ENCODE peak calls at places on chromosome 13, in four cellular contexts. B is ovary, O is lung, T is brain microvascular endothelial cell. R is an unnamed sample.

GRCh38 chr13:93745884-93746283 is 519.3 kb downstream of the GPC6 start:
- DNase-seq in O (no peak), T (peak), B (no peak), R (no peak)

GRCh38 chr13:102825400-102825799 is 20.4 kb upstream of the ERCC5 start:
- DNase-seq in T (no peak), B (no peak), O (no peak), R (no peak)

GRCh38 chr13:110575322-110576069 is 14.0 kb upstream of the RAB20 start:
- DNase-seq in O (no peak), T (peak), B (no peak), R (peak)

GRCh38 chr13:49904729-49905456 is 31.2 kb downstream of the SPRYD7 start:
- DNase-seq in T (no peak), B (no peak), O (no peak), R (no peak)

GRCh38 chr13:37406031-37406430 is 192.5 kb downstream of the POSTN start:
- DNase-seq in B (no peak), O (no peak), T (no peak), R (no peak)

GRCh38 chr13:35917252-35917941 is 213.8 kb downstream of the DCLK1 start:
- DNase-seq in O (no peak), T (no peak), B (no peak), R (no peak)

GRCh38 chr13:30752201-30752797 is 17.0 kb downstream of the ALOX5AP start:
- DNase-seq in B (no peak), O (no peak), T (peak), R (peak)

GRCh38 chr13:51000576-51001260 is 91.1 kb downstream of the RNASEH2B start:
- DNase-seq in B (no peak), T (no peak), O (no peak), R (peak)

GRCh38 chr13:43232866-43233265 is 209.5 kb downstream of the DNAJC15 start:
- DNase-seq in T (peak), B (no peak), O (no peak), R (no peak)

GRCh38 chr13:90374183-90374582 is 973.3 kb upstream of the MIR17HG start:
- DNase-seq in B (no peak), T (no peak), O (no peak), R (no peak)

GRCh38 chr13:98295371-98295770 is 118.3 kb upstream of the RNF113B start:
- DNase-seq in T (no peak), B (no peak), O (no peak), R (no peak)

GRCh38 chr13:77026255-77026782 is 640 bp downstream of the FBXL3 start:
- DNase-seq in O (peak), T (peak), B (peak), R (peak)

GRCh38 chr13:67139551-67139950 is 90.6 kb downstream of the PCDH9 start:
- DNase-seq in B (no peak), T (no peak), O (no peak), R (no peak)

GRCh38 chr13:31927219-31927653 is 104.3 kb upstream of the FRY start:
- DNase-seq in T (no peak), O (no peak), B (no peak), R (no peak)

GRCh38 chr13:22449251-22449650 is 731.5 kb upstream of the SGCG start:
- DNase-seq in O (no peak), B (no peak), T (no peak), R (no peak)

GRCh38 chr13:24052547-24052981 is 108.0 kb upstream of the SPATA13 start:
- DNase-seq in T (no peak), B (peak), O (no peak), R (peak)

DNA sequence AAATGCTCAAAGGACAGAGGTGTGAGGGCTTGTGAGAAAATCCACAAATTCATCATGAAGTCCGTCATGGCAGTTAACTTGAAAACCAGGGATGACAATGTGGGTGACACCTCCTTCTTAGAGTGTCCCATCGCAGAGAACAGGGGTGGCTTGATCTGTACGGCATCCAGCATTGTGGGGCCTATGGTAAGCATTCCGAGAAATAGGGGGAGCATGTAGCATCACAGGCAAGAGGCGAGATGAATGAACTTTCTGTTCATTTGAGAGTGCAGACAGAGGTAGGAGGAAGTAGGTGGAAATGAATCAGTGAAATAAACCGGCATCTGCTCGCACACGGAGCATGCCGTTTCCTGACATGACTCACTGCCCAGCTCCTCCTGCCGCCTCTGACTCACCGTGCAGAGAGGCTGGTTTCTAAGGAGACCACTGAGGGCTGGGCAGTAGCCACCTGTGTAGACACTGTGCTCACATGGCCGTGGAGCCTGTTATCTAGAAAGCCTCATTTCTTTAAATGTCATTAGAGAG is 339.0 kb downstream of the RFC3 start:
- DNase-seq in O (peak), T (peak), B (peak), R (peak)
- H3K4me3 ChIP-seq in O (no peak), T (peak), B (no peak), R (no peak)

GRCh38 chr13:44718467-44718866 is 142.3 kb upstream of the TSC22D1 start:
- DNase-seq in T (no peak), B (no peak), O (no peak), R (no peak)

GRCh38 chr13:44715287-44716224 is 139.4 kb upstream of the TSC22D1 start:
- DNase-seq in O (no peak), T (no peak), B (no peak), R (no peak)

GRCh38 chr13:44719857-44720671 is 143.9 kb upstream of the TSC22D1 start:
- DNase-seq in T (peak), O (no peak), B (no peak), R (no peak)
- H3K4me3 ChIP-seq in T (no peak), O (no peak), B (no peak), R (no peak)

GRCh38 chr13:94795292-94795691 is 82.9 kb upstream of the SOX21 start:
- DNase-seq in O (no peak), T (no peak), B (no peak), R (no peak)
- H3K4me3 ChIP-seq in O (no peak), T (no peak), B (no peak), R (no peak)

DNA sequence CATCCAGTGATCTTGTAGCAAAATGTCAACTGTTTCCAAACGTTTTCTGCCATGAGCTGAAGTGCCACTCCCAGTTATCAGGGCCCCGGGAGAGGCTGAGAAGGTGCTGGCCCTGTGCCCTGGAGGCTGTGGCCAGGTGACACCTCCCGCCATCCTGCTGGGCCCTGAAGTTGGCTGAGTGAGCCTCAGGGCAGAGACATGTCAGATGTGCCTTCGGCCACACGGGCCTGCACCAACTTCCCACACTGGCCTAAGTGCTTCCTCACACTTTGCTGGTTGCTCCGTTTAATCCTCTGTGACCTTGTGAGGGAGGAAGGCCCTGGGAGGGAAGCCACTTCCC is 4.8 kb downstream of the ADPRHL1 start:
- DNase-seq in T (no peak), O (no peak), B (peak), R (peak)
- H3K4me3 ChIP-seq in T (no peak), O (no peak), B (peak), R (no peak)

DNA sequence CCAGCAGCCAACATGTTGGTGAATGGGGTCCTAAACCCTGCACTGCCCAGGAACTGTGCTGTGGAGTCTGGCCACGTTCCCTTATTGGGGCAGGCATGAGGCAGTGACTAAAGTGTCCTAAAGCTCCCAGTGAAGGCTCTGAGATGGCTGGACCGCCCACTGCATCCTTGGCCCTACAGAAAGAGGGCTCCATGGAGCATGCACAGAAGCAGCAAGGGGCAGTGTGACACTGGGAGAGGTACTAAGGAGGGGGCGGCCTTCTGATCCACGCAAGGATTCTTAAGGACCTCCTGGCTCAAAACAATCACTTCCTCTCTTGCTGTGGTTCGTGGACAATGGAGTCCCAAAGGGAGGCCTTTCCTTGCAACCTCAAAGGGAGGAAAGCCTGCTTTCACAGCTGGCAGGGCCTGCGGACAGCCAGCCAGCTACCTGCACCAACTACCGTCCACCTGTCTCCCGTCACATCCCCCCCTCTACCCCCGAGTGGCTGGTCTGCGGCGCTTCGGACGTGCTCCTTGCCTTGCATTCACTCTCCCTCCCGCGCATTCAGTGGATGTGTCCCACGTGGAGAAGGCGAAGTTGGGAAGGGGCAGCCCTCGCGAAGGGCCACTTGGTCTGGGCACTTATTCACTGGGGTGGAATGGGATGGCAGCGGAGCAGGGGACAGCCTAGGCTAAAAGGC is 63.9 kb upstream of the STARD13 start:
- DNase-seq in O (no peak), T (peak), B (no peak), R (peak)
- H3K4me3 ChIP-seq in O (peak), T (peak), B (peak), R (peak)

DNA sequence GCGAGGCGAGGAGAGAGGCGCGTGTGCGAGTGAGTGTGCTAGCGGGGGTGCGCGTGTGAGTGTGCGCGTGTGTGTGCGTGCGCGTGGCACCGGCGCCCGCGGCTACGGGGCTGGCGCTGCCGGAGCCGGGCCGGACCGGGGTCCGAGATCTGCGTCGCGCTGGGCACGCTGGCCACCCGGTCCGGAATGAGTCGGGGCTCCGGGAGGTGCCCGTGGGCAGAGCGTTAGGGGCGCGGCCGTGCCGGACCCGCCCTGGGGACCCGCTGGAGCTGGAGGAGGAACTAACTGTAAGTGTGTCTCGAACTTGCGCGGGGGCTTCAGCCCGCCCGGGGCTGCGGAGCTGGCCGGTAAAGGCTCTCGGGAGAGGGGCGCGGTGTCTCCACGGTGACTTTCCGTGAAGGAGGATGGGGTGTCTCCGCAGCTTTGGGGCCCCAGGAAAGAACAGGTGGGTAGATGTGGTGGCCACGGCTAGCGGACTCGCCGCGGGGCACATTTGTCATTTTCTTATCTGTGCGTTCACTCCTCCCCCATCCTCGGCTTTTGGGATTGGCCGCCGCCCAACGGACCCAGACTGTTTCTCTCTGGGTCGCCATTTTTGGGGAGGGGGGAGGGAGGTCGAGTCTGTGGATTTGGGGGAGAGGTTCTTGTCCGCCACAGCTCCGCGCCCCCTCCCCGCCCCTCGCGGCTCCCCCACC is 10.1 kb upstream of the SOX1 start:
- DNase-seq in T (no peak), B (no peak), O (no peak), R (no peak)
- H3K4me3 ChIP-seq in T (no peak), B (no peak), O (no peak), R (no peak)

GRCh38 chr13:27919299-27919933 is 384 bp upstream of the PDX1 start:
- DNase-seq in O (no peak), T (no peak), B (no peak), R (peak)
- H3K4me3 ChIP-seq in O (no peak), T (no peak), B (peak), R (peak)

GRCh38 chr13:83877901-83878300 is 4.4 kb downstream of the SLITRK1 start:
- DNase-seq in T (no peak), B (no peak), O (no peak), R (no peak)
- H3K4me3 ChIP-seq in T (no peak), B (no peak), O (no peak), R (no peak)